ENCODE peak calls at places on chromosome 3, in seven cellular contexts. L is heart right ventricle; M is naive thymus-derived CD4-positive, alpha-beta T cell; V is right lobe of liver; P is pancreas; N is upper lobe of left lung; W is upper lobe of right lung. Z is an unnamed sample.
A peak's percentile ranks its signal among the peaks of the same experiment; 100 is the strongest.

GRCh38 chr3:37202035-37202434 is 27.7 kb upstream of the LRRFIP2 start:
- ATAC-seq in L (no peak), M (no peak), V (no peak), P (no peak), N (no peak), W (no peak), Z (no peak)

GRCh38 chr3:37590328-37591079 is 271.2 kb upstream of the CTDSPL start:
- ATAC-seq in L (peak; percentile 81), M (peak; percentile 29), V (peak; percentile 37), P (no peak), N (peak; percentile 78), W (peak; percentile 55), Z (peak; percentile 87)

GRCh38 chr3:8777201-8777977 is 8.0 kb upstream of the OXTR start:
- ATAC-seq in L (no peak), M (no peak), V (no peak), P (no peak), N (no peak), W (no peak), Z (no peak)

GRCh38 chr3:27729748-27730611 is 7.9 kb upstream of the EOMES start:
- ATAC-seq in L (peak; percentile 46), M (no peak), V (no peak), P (no peak), N (peak; percentile 48), W (peak; percentile 27), Z (no peak)

GRCh38 chr3:102036015-102036414 is 186.7 kb downstream of the NFKBIZ start:
- ATAC-seq in L (no peak), M (no peak), V (no peak), P (no peak), N (peak; percentile 10), W (peak; percentile 31), Z (no peak)

GRCh38 chr3:160312014-160312624 is 86.9 kb downstream of the C3orf80 start:
- ATAC-seq in L (no peak), M (no peak), V (no peak), P (no peak), N (no peak), W (no peak), Z (no peak)

GRCh38 chr3:8767667-8768363 is 1.6 kb downstream of the OXTR start:
- ATAC-seq in L (no peak), M (no peak), V (peak; percentile 33), P (peak; percentile 58), N (peak; percentile 22), W (peak; percentile 10), Z (no peak)

GRCh38 chr3:159764211-159765024 is 224.2 kb upstream of the IL12A start:
- ATAC-seq in L (peak; percentile 42), M (peak; percentile 37), V (peak; percentile 45), P (peak; percentile 47), N (peak; percentile 48), W (peak; percentile 61), Z (peak; percentile 52)

GRCh38 chr3:155147588-155147987 is 67.5 kb downstream of the MME start:
- ATAC-seq in L (no peak), M (no peak), V (peak; percentile 48), P (no peak), N (no peak), W (no peak), Z (no peak)

GRCh38 chr3:71581981-71582611 is 1.4 kb downstream of the FOXP1 start:
- ATAC-seq in L (peak; percentile 31), M (no peak), V (peak; percentile 34), P (peak; percentile 25), N (peak; percentile 48), W (peak; percentile 52), Z (peak; percentile 14)

GRCh38 chr3:34405159-34405558 is 606.7 kb downstream of the PDCD6IP start:
- ATAC-seq in L (no peak), M (no peak), V (no peak), P (no peak), N (no peak), W (no peak), Z (no peak)

GRCh38 chr3:171565671-171566070 is 105.5 kb upstream of the TNIK start:
- ATAC-seq in L (no peak), M (no peak), V (peak; percentile 45), P (no peak), N (peak; percentile 58), W (peak; percentile 64), Z (no peak)

GRCh38 chr3:40985195-40985594 is 214.1 kb upstream of the CTNNB1 start:
- ATAC-seq in L (peak; percentile 30), M (no peak), V (no peak), P (no peak), N (no peak), W (peak; percentile 42), Z (no peak)

GRCh38 chr3:51270559-51270958 is 114.5 kb upstream of the MANF start:
- ATAC-seq in L (no peak), M (peak; percentile 51), V (no peak), P (no peak), N (no peak), W (no peak), Z (no peak)

GRCh38 chr3:126883241-126883640 is 99.7 kb upstream of the PLXNA1 start:
- ATAC-seq in L (no peak), M (no peak), V (peak; percentile 30), P (no peak), N (no peak), W (no peak), Z (no peak)

GRCh38 chr3:131125684-131126083 is 99.0 kb downstream of the NEK11 start:
- ATAC-seq in L (no peak), M (no peak), V (no peak), P (no peak), N (no peak), W (no peak), Z (no peak)

GRCh38 chr3:134357914-134358811 is 16.1 kb downstream of the AMOTL2 start:
- ATAC-seq in L (peak; percentile 58), M (no peak), V (no peak), P (peak; percentile 40), N (peak; percentile 85), W (peak; percentile 78), Z (peak; percentile 68)

GRCh38 chr3:134355416-134355815 is 18.8 kb downstream of the AMOTL2 start:
- ATAC-seq in L (no peak), M (no peak), V (no peak), P (no peak), N (no peak), W (no peak), Z (no peak)

GRCh38 chr3:134356411-134357040 is 17.7 kb downstream of the AMOTL2 start:
- ATAC-seq in L (no peak), M (no peak), V (no peak), P (no peak), N (no peak), W (no peak), Z (no peak)

GRCh38 chr3:134359121-134360010 is 14.9 kb downstream of the AMOTL2 start:
- ATAC-seq in L (peak; percentile 11), M (no peak), V (no peak), P (no peak), N (no peak), W (no peak), Z (no peak)

GRCh38 chr3:134357261-134357913 is 16.9 kb downstream of the AMOTL2 start:
- ATAC-seq in L (no peak), M (no peak), V (no peak), P (no peak), N (peak; percentile 13), W (peak; percentile 3), Z (peak; percentile 27)
- H3K36me3 ChIP-seq in L (peaks cover 82% of the 10 kb centered on the region), M (no peaks in the 10 kb centered on the region), V (peaks cover 69% of the 10 kb centered on the region), P (peaks cover 25% of the 10 kb centered on the region), N (peaks cover 67% of the 10 kb centered on the region), W (peaks cover 76% of the 10 kb centered on the region), Z (peaks cover 5% of the 10 kb centered on the region)

GRCh38 chr3:20057612-20058180 is 17.4 kb downstream of the KAT2B start:
- ATAC-seq in L (peak; percentile 20), M (no peak), V (no peak), P (no peak), N (peak; percentile 15), W (no peak), Z (peak; percentile 1)
- H3K27ac ChIP-seq in L (peak overlapping the region; percentile 60), M (no peak overlapping the region), V (peak overlapping the region; percentile 15), P (peak overlapping the region; percentile 9), N (peak overlapping the region; percentile 64), W (peak overlapping the region; percentile 79), Z (peak overlapping the region; percentile 67)

GRCh38 chr3:195869413-195870001 is 38.8 kb downstream of the TNK2 start:
- ATAC-seq in L (no peak), M (no peak), V (no peak), P (no peak), N (no peak), W (no peak), Z (no peak)
- H3K4me3 ChIP-seq in L (no peak overlapping the region), M (no peak overlapping the region), V (no peak overlapping the region), P (no peak overlapping the region), N (no peak overlapping the region), W (no peak overlapping the region), Z (no peak overlapping the region)

DNA sequence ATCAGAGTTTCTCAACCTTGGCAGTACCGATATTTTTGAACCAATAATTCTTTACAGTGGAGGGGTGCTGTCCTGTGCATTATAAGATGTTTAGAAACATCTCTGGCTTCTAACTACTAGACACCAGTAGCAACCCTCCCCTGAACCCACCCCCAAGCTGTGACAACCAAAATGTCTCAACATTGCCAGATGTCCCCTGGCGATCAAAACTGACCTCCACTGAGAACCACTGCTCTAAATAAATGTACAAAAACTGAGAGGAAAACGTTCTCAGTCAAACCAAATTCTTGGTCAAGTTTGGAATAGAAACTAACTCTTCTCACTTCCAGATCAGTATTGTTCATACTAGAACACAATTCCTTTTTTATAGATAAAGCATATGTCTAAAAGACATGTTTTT is 58.5 kb downstream of the GPR160 start:
- ATAC-seq in L (no peak), M (no peak), V (no peak), P (no peak), N (no peak), W (no peak), Z (no peak)
- H3K36me3 ChIP-seq in L (peaks cover 100% of the 10 kb centered on the region), M (peaks cover 7% of the 10 kb centered on the region), V (peaks cover 64% of the 10 kb centered on the region), P (peaks cover 1% of the 10 kb centered on the region), N (peaks cover 21% of the 10 kb centered on the region), W (peaks cover 86% of the 10 kb centered on the region), Z (peaks cover 16% of the 10 kb centered on the region)

GRCh38 chr3:53533486-53533885 is 39.1 kb downstream of the CACNA1D start:
- ATAC-seq in L (no peak), M (no peak), V (no peak), P (no peak), N (no peak), W (no peak), Z (no peak)
- H3K27ac ChIP-seq in L (no peak overlapping the region), M (no peak overlapping the region), V (no peak overlapping the region), P (no peak overlapping the region), N (no peak overlapping the region), W (no peak overlapping the region), Z (no peak overlapping the region)